ENCODE peak calls at places on chromosomes 1 and 21, in four cellular contexts. One of them, this sample, is unnamed.
A peak's percentile ranks its signal among the peaks of the same experiment; 100 is the strongest.

GRCh38 chr21:29477941-29478340 is 179.2 kb downstream of the BACH1 start:
- DNase-seq in A549: no peak
- DNase-seq in PC-3: peak; percentile 29
- DNase-seq in left lung: no peak
- DNase-seq in this sample: no peak

GRCh38 chr1:185813401-185813979 is 79.3 kb downstream of the HMCN1 start:
- DNase-seq in A549: peak; percentile 5
- DNase-seq in PC-3: peak; percentile 73
- DNase-seq in left lung: no peak
- DNase-seq in this sample: no peak

GRCh38 chr1:212414328-212415106 is at the start of gene PACC1:
- DNase-seq in A549: peak; percentile 99
- DNase-seq in PC-3: peak; percentile 98
- DNase-seq in left lung: peak; percentile 95
- DNase-seq in this sample: peak; percentile 87

GRCh38 chr1:204358605-204359004 is 1.1 kb downstream of the PLEKHA6 start:
- DNase-seq in A549: no peak
- DNase-seq in PC-3: no peak
- DNase-seq in left lung: no peak
- DNase-seq in this sample: no peak

GRCh38 chr1:246497331-246497915 is 9.7 kb downstream of the SMYD3 start:
- DNase-seq in A549: peak; percentile 58
- DNase-seq in PC-3: peak; percentile 92
- DNase-seq in left lung: no peak
- DNase-seq in this sample: no peak

GRCh38 chr1:246784621-246785535 is 60.7 kb downstream of the SCCPDH start:
- DNase-seq in A549: no peak
- DNase-seq in PC-3: no peak
- DNase-seq in left lung: no peak
- DNase-seq in this sample: peak; percentile 55

GRCh38 chr21:31078796-31079195 is 40.5 kb upstream of the KRTAP19-8 start:
- DNase-seq in A549: no peak
- DNase-seq in PC-3: no peak
- DNase-seq in left lung: no peak
- DNase-seq in this sample: no peak

GRCh38 chr1:241083285-241083684 is 273.7 kb downstream of the RGS7 start:
- DNase-seq in A549: no peak
- DNase-seq in PC-3: no peak
- DNase-seq in left lung: no peak
- DNase-seq in this sample: no peak

GRCh38 chr1:47436979-47437517 is 796 bp upstream of the FOXD2 start:
- DNase-seq in A549: no peak
- DNase-seq in PC-3: peak; percentile 24
- DNase-seq in left lung: no peak
- DNase-seq in this sample: no peak

GRCh38 chr1:240474133-240474614 is 137.8 kb downstream of the GREM2 start:
- DNase-seq in A549: no peak
- DNase-seq in PC-3: no peak
- DNase-seq in left lung: no peak
- DNase-seq in this sample: no peak

GRCh38 chr1:185561629-185562028 is 172.6 kb upstream of the HMCN1 start:
- DNase-seq in A549: no peak
- DNase-seq in PC-3: peak; percentile 52
- DNase-seq in left lung: no peak
- DNase-seq in this sample: no peak

GRCh38 chr21:15406791-15407190 is 323.0 kb upstream of the USP25 start:
- DNase-seq in A549: no peak
- DNase-seq in PC-3: no peak
- DNase-seq in left lung: no peak
- DNase-seq in this sample: no peak

GRCh38 chr1:187338762-187339412 is 510.1 kb downstream of the PLA2G4A start:
- DNase-seq in A549: no peak
- DNase-seq in PC-3: no peak
- DNase-seq in left lung: no peak
- DNase-seq in this sample: no peak

GRCh38 chr1:230507671-230508407 is 81.7 kb upstream of the PGBD5 start:
- DNase-seq in A549: no peak
- DNase-seq in PC-3: no peak
- DNase-seq in left lung: no peak
- DNase-seq in this sample: no peak

GRCh38 chr1:154190550-154190949 is 1.4 kb downstream of the TPM3 start:
- DNase-seq in A549: no peak
- DNase-seq in PC-3: peak; percentile 39
- DNase-seq in left lung: no peak
- DNase-seq in this sample: peak; percentile 13

GRCh38 chr1:68140536-68140935 is 90.1 kb upstream of the DIRAS3 start:
- DNase-seq in A549: no peak
- DNase-seq in PC-3: no peak
- DNase-seq in left lung: no peak
- DNase-seq in this sample: no peak

GRCh38 chr1:93964777-93965200 is 55.6 kb upstream of the GCLM start:
- DNase-seq in A549: peak; percentile 25
- DNase-seq in PC-3: peak; percentile 90
- DNase-seq in left lung: no peak
- DNase-seq in this sample: no peak

GRCh38 chr1:208183977-208184901 is 59.9 kb downstream of the PLXNA2 start:
- DNase-seq in A549: peak; percentile 92
- DNase-seq in PC-3: peak; percentile 99
- DNase-seq in left lung: no peak
- DNase-seq in this sample: peak; percentile 82

GRCh38 chr1:167492509-167492910 is 25.8 kb downstream of the CD247 start:
- DNase-seq in A549: no peak
- DNase-seq in PC-3: no peak
- DNase-seq in left lung: no peak
- DNase-seq in this sample: no peak

GRCh38 chr21:42200906-42201614 is 17.9 kb upstream of the ABCG1 start:
- DNase-seq in A549: no peak
- DNase-seq in PC-3: no peak
- DNase-seq in left lung: no peak
- DNase-seq in this sample: no peak

GRCh38 chr1:209884665-209885117 is 53.3 kb upstream of the SYT14 start:
- DNase-seq in A549: peak; percentile 89
- DNase-seq in PC-3: peak; percentile 98
- DNase-seq in left lung: no peak
- DNase-seq in this sample: peak; percentile 75

GRCh38 chr1:111864862-111865261 is 109.2 kb downstream of the DDX20 start:
- DNase-seq in A549: no peak
- DNase-seq in PC-3: no peak
- DNase-seq in left lung: no peak
- DNase-seq in this sample: no peak

GRCh38 chr1:53725238-53725689 is 13.7 kb downstream of the GLIS1 start:
- DNase-seq in A549: no peak
- DNase-seq in PC-3: peak; percentile 17
- DNase-seq in left lung: no peak
- DNase-seq in this sample: no peak

GRCh38 chr1:207031632-207032258 is 811 bp downstream of the C1orf116 start:
- DNase-seq in A549: no peak
- DNase-seq in PC-3: peak; percentile 92
- DNase-seq in left lung: no peak
- DNase-seq in this sample: no peak

GRCh38 chr1:27598902-27599528 is 4.9 kb downstream of the AHDC1 start:
- DNase-seq in A549: no peak
- DNase-seq in PC-3: peak; percentile 46
- DNase-seq in left lung: peak; percentile 65
- DNase-seq in this sample: peak; percentile 96

GRCh38 chr21:46634966-46635323 is 529 bp upstream of the PRMT2 start:
- DNase-seq in A549: peak; percentile 31
- DNase-seq in PC-3: peak; percentile 60
- DNase-seq in left lung: no peak
- DNase-seq in this sample: no peak

GRCh38 chr21:42532466-42533181 is 19.0 kb downstream of the SLC37A1 start:
- DNase-seq in A549: no peak
- DNase-seq in PC-3: no peak
- DNase-seq in left lung: no peak
- DNase-seq in this sample: peak; percentile 84

GRCh38 chr1:36469163-36469562 is 5.0 kb upstream of the MRPS15 start:
- DNase-seq in A549: no peak
- DNase-seq in PC-3: no peak
- DNase-seq in left lung: no peak
- DNase-seq in this sample: no peak

GRCh38 chr1:205961970-205962820 is 18.9 kb upstream of the SLC26A9 start:
- DNase-seq in A549: no peak
- DNase-seq in PC-3: peak; percentile 17
- DNase-seq in left lung: no peak
- DNase-seq in this sample: no peak

GRCh38 chr1:53765656-53766055 is 26.7 kb upstream of the GLIS1 start:
- DNase-seq in A549: no peak
- DNase-seq in PC-3: no peak
- DNase-seq in left lung: no peak
- DNase-seq in this sample: no peak

GRCh38 chr1:160834945-160835565 is 27.6 kb downstream of the CD244 start:
- DNase-seq in A549: peak; percentile 41
- DNase-seq in PC-3: peak; percentile 77
- DNase-seq in left lung: no peak
- DNase-seq in this sample: no peak

GRCh38 chr1:196594700-196595099 is 13.5 kb downstream of the KCNT2 start:
- DNase-seq in A549: no peak
- DNase-seq in PC-3: no peak
- DNase-seq in left lung: no peak
- DNase-seq in this sample: no peak

GRCh38 chr1:155504207-155504606 is 58.4 kb downstream of the ASH1L start:
- DNase-seq in A549: peak; percentile 55
- DNase-seq in PC-3: peak; percentile 63
- DNase-seq in left lung: no peak
- DNase-seq in this sample: no peak

GRCh38 chr1:74652711-74653131 is 20.9 kb downstream of the ERICH3 start:
- DNase-seq in A549: no peak
- DNase-seq in PC-3: peak; percentile 99
- DNase-seq in left lung: no peak
- DNase-seq in this sample: no peak

GRCh38 chr1:223712184-223712855 is at the start of gene CAPN2:
- DNase-seq in A549: peak; percentile 84
- DNase-seq in PC-3: peak; percentile 96
- DNase-seq in left lung: peak; percentile 97
- DNase-seq in this sample: peak; percentile 92

GRCh38 chr1:58460469-58460868 is 86.1 kb downstream of the OMA1 start:
- DNase-seq in A549: no peak
- DNase-seq in PC-3: peak; percentile 16
- DNase-seq in left lung: no peak
- DNase-seq in this sample: no peak

GRCh38 chr1:7298749-7299151 is 472.3 kb upstream of the VAMP3 start:
- DNase-seq in A549: no peak
- DNase-seq in PC-3: peak; percentile 7
- DNase-seq in left lung: no peak
- DNase-seq in this sample: no peak

GRCh38 chr1:43881415-43881814 is 52.2 kb upstream of the ARTN start:
- DNase-seq in A549: no peak
- DNase-seq in PC-3: no peak
- DNase-seq in left lung: no peak
- DNase-seq in this sample: no peak
- H3K4me3 ChIP-seq in A549: no peak overlapping the region
- H3K4me3 ChIP-seq in PC-3: no peak overlapping the region
- H3K4me3 ChIP-seq in left lung: no peak overlapping the region
- H3K4me3 ChIP-seq in this sample: no peak overlapping the region

GRCh38 chr1:3195966-3196515 is 127.0 kb downstream of the PRDM16 start:
- DNase-seq in A549: no peak
- DNase-seq in PC-3: no peak
- DNase-seq in left lung: no peak
- DNase-seq in this sample: no peak

GRCh38 chr1:3193811-3194210 is 124.8 kb downstream of the PRDM16 start:
- DNase-seq in A549: no peak
- DNase-seq in PC-3: no peak
- DNase-seq in left lung: no peak
- DNase-seq in this sample: peak; percentile 54

GRCh38 chr1:3196577-3197245 is 127.7 kb downstream of the PRDM16 start:
- DNase-seq in A549: no peak
- DNase-seq in PC-3: no peak
- DNase-seq in left lung: no peak
- DNase-seq in this sample: no peak

GRCh38 chr1:3195480-3195815 is 126.4 kb downstream of the PRDM16 start:
- DNase-seq in A549: no peak
- DNase-seq in PC-3: no peak
- DNase-seq in left lung: no peak
- DNase-seq in this sample: peak; percentile 93

GRCh38 chr1:3194760-3195479 is 125.9 kb downstream of the PRDM16 start:
- DNase-seq in A549: no peak
- DNase-seq in PC-3: no peak
- DNase-seq in left lung: no peak
- DNase-seq in this sample: peak; percentile 80
- H3K4me1 ChIP-seq in A549: no peaks in the 10 kb centered on the region
- H3K4me1 ChIP-seq in PC-3: no peaks in the 10 kb centered on the region
- H3K4me1 ChIP-seq in left lung: no peaks in the 10 kb centered on the region
- H3K4me1 ChIP-seq in this sample: no peaks in the 10 kb centered on the region

DNA sequence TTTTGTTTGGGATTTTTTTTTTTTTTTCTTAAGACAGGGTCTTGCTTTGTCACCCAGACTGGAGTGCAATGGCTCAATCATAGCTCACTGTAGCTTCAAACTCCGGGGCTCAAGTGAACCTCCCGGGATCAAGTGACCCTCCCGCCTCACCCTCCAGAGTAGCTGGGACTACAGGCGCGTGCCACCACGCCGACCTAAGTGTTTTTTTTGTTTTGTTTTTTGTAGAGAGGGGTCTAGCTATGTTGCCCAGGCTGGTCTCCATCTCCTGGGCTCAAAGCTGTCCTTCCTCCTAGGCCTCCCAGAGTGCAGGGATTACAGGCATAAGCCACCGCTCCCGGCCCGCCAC is 776 bp downstream of the HLCS start:
- DNase-seq in A549: no peak
- DNase-seq in PC-3: no peak
- DNase-seq in left lung: no peak
- DNase-seq in this sample: no peak
- H3K4me3 ChIP-seq in A549: peak overlapping the region; percentile 70
- H3K4me3 ChIP-seq in PC-3: peak overlapping the region; percentile 95
- H3K4me3 ChIP-seq in left lung: peak overlapping the region; percentile 54
- H3K4me3 ChIP-seq in this sample: peak overlapping the region; percentile 68

GRCh38 chr1:192272732-192273131 is 44.1 kb upstream of the RGS21 start:
- DNase-seq in A549: no peak
- DNase-seq in PC-3: no peak
- DNase-seq in left lung: no peak
- DNase-seq in this sample: no peak
- H3K4me1 ChIP-seq in A549: no peaks in the 10 kb centered on the region
- H3K4me1 ChIP-seq in PC-3: no peaks in the 10 kb centered on the region
- H3K4me1 ChIP-seq in left lung: no peaks in the 10 kb centered on the region
- H3K4me1 ChIP-seq in this sample: no peaks in the 10 kb centered on the region

GRCh38 chr1:55781944-55782482 is 566.8 kb upstream of the USP24 start:
- DNase-seq in A549: no peak
- DNase-seq in PC-3: peak; percentile 93
- DNase-seq in left lung: no peak
- DNase-seq in this sample: no peak
- H3K4me3 ChIP-seq in A549: no peak overlapping the region
- H3K4me3 ChIP-seq in PC-3: no peak overlapping the region
- H3K4me3 ChIP-seq in left lung: no peak overlapping the region
- H3K4me3 ChIP-seq in this sample: no peak overlapping the region

DNA sequence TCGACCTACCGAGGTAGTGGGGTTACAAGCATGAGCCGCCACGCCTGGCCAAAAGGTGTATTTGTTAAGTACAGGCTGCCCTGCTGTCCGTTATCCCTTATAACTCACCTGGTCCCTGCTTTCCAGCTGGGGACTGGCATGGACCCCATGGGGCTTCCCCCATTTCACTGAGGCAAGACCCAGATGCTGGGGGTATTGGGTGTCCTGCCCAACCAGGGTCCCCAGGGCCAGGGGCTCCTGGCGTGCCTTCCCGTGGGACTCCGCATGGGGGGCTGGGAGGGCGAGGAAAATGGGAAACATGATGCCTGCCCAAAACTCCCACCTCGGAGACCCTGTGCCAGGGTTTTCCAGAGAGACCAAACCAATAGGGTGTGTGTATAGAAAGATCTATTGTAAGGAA is 64.4 kb downstream of the FAAP20 start:
- DNase-seq in A549: no peak
- DNase-seq in PC-3: no peak
- DNase-seq in left lung: peak; percentile 43
- DNase-seq in this sample: no peak
- H3K4me1 ChIP-seq in A549: peaks cover 8% of the 10 kb centered on the region
- H3K4me1 ChIP-seq in PC-3: peaks cover 16% of the 10 kb centered on the region
- H3K4me1 ChIP-seq in left lung: peaks cover 53% of the 10 kb centered on the region
- H3K4me1 ChIP-seq in this sample: no peaks in the 10 kb centered on the region